ENCODE peak calls at places on chromosomes 16 and 17, in five cellular contexts. R is stimulated activated CD4-positive, alpha-beta T cell treated with anti-CD3 and anti-CD28 coated beads, Interleukin-1b, Interleukin-23, amount 100 ng/mL, for 1 hour; G is EH; C is DMS79 treated with DMSO at 0.1 percent for 48 hours; L is left cardiac atrium. M is an unnamed sample.

GRCh38 chr16:57367111-57367752 is 5.1 kb upstream of the CX3CL1 start:
- DNase-seq in R (no peak), G (peak; percentile 61), C (peak; percentile 36), L (no peak), M (no peak)

GRCh38 chr17:16282522-16282921 is 65.5 kb downstream of the PIGL start:
- DNase-seq in R (no peak), G (peak; percentile 96), C (no peak), L (no peak), M (no peak)

GRCh38 chr17:17565471-17566365 is 25.8 kb downstream of the PEMT start:
- DNase-seq in R (no peak), G (peak; percentile 51), C (peak; percentile 73), L (no peak), M (no peak)

GRCh38 chr17:47875011-47875471 is 21.0 kb upstream of the SP2 start:
- DNase-seq in R (no peak), G (peak; percentile 57), C (no peak), L (no peak), M (no peak)

GRCh38 chr17:32558997-32559650 is 72.3 kb downstream of the CDK5R1 start:
- DNase-seq in R (no peak), G (no peak), C (no peak), L (no peak), M (no peak)

GRCh38 chr17:70242781-70243437 is 73.6 kb downstream of the KCNJ2 start:
- DNase-seq in R (no peak), G (no peak), C (no peak), L (no peak), M (no peak)

GRCh38 chr17:4004517-4005295 is 40.5 kb upstream of the ATP2A3 start:
- DNase-seq in R (no peak), G (peak; percentile 30), C (no peak), L (peak; percentile 63), M (peak; percentile 76)

GRCh38 chr16:15933781-15934180 is 15.6 kb upstream of the ABCC1 start:
- DNase-seq in R (no peak), G (no peak), C (no peak), L (no peak), M (no peak)

GRCh38 chr16:81275064-81275532 is 36.6 kb downstream of the BCO1 start:
- DNase-seq in R (no peak), G (no peak), C (no peak), L (no peak), M (no peak)

GRCh38 chr17:63082952-63083351 is 116.9 kb downstream of the TANC2 start:
- DNase-seq in R (no peak), G (peak; percentile 65), C (no peak), L (no peak), M (no peak)

GRCh38 chr16:17469011-17469741 is 1.6 kb downstream of the XYLT1 start:
- DNase-seq in R (no peak), G (peak; percentile 95), C (no peak), L (no peak), M (no peak)

GRCh38 chr17:80678621-80679020 is 134.0 kb downstream of the RPTOR start:
- DNase-seq in R (peak; percentile 7), G (peak; percentile 67), C (no peak), L (no peak), M (no peak)

GRCh38 chr16:81833751-81834150 is 54.7 kb downstream of the PLCG2 start:
- DNase-seq in R (no peak), G (no peak), C (no peak), L (no peak), M (no peak)

GRCh38 chr16:26348095-26348494 is 656.3 kb downstream of the HS3ST4 start:
- DNase-seq in R (no peak), G (no peak), C (no peak), L (no peak), M (no peak)